ENCODE peak calls at places on chromosomes 12 and 14, in nine cellular contexts. R, E, C, U, M, O, K, P and J are unnamed samples.

GRCh38 chr14:33150662-33151061 is 212.0 kb downstream of the NPAS3 start:
- DNase-seq in M (no peak), O (no peak), R (no peak), E (no peak), P (no peak), K (no peak), C (no peak), U (no peak), J (no peak)

GRCh38 chr12:68331500-68331868 is 678 bp downstream of the MDM1 start:
- DNase-seq in R (no peak), K (no peak), P (no peak), O (no peak), U (no peak), E (no peak), M (no peak), C (no peak), J (no peak)

GRCh38 chr12:100826323-100826722 is 31.7 kb downstream of the ANO4 start:
- DNase-seq in M (peak), E (peak), C (peak), K (no peak), O (peak), U (peak), P (no peak), R (no peak), J (peak)

GRCh38 chr14:65791551-65791981 is 379.0 kb downstream of the FUT8 start:
- DNase-seq in E (peak), U (peak), C (peak), P (no peak), O (no peak), K (peak), M (peak), R (no peak), J (no peak)

GRCh38 chr14:54567634-54568561 is 970 bp downstream of the SAMD4A start:
- DNase-seq in P (peak), C (peak), M (peak), U (peak), K (peak), R (no peak), E (no peak), O (peak), J (peak)

GRCh38 chr12:53182836-53183235 is 2.1 kb upstream of the CSAD start:
- DNase-seq in K (no peak), C (peak), O (no peak), M (no peak), E (no peak), U (no peak), P (peak), R (no peak), J (peak)

GRCh38 chr14:53613404-53614253 is 343.0 kb downstream of the BMP4 start:
- DNase-seq in O (peak), C (peak), P (no peak), E (peak), M (no peak), K (no peak), U (peak), R (no peak), J (no peak)

GRCh38 chr12:113874999-113875561 is 91.0 kb downstream of the RBM19 start:
- DNase-seq in P (no peak), M (no peak), E (peak), R (no peak), C (peak), K (no peak), O (no peak), U (peak), J (no peak)

GRCh38 chr14:30443368-30444007 is 115.5 kb upstream of the G2E3 start:
- DNase-seq in O (peak), U (peak), C (no peak), K (no peak), E (peak), P (no peak), R (no peak), M (no peak), J (no peak)

GRCh38 chr12:106342397-106343212 is 14.9 kb upstream of the POLR3B start:
- DNase-seq in R (no peak), U (peak), P (peak), E (peak), O (no peak), K (no peak), C (peak), M (no peak), J (no peak)

GRCh38 chr12:46770501-46771183 is 55.2 kb downstream of the SLC38A4 start:
- DNase-seq in P (no peak), M (no peak), E (no peak), C (peak), U (peak), R (no peak), O (peak), K (no peak), J (no peak)

GRCh38 chr12:10243803-10244520 is 31.3 kb downstream of the GABARAPL1 start:
- DNase-seq in C (no peak), R (no peak), P (no peak), U (no peak), M (no peak), E (peak), O (no peak), K (no peak), J (peak)

GRCh38 chr14:60242420-60242819 is 6.6 kb upstream of the PPM1A start:
- DNase-seq in E (no peak), R (no peak), P (no peak), O (no peak), M (no peak), U (no peak), C (no peak), K (no peak), J (no peak)

GRCh38 chr12:72444125-72444524 is 172.0 kb downstream of the TRHDE start:
- DNase-seq in R (no peak), E (no peak), M (no peak), P (no peak), O (no peak), C (no peak), U (no peak), K (no peak), J (no peak)

GRCh38 chr12:124148481-124148880 is 146.4 kb upstream of the RFLNA start:
- DNase-seq in P (no peak), C (no peak), E (no peak), O (no peak), K (no peak), R (no peak), U (no peak), M (no peak), J (no peak)

GRCh38 chr14:95519699-95520098 is 3.2 kb upstream of the SYNE3 start:
- DNase-seq in C (peak), K (peak), O (no peak), M (peak), P (peak), U (peak), E (peak), R (peak), J (peak)

GRCh38 chr14:92655372-92655771 is 93.1 kb downstream of the LGMN start:
- DNase-seq in P (no peak), E (no peak), O (no peak), R (no peak), M (no peak), K (no peak), U (no peak), C (no peak), J (no peak)

GRCh38 chr14:25049559-25050493 is at the start of gene STXBP6:
- DNase-seq in O (peak), M (no peak), E (peak), K (no peak), C (peak), R (no peak), U (peak), P (peak), J (no peak)

GRCh38 chr14:76151398-76152332 is at the start of gene GPATCH2L:
- DNase-seq in E (peak), P (peak), M (peak), R (peak), C (peak), O (peak), K (peak), U (peak), J (peak)

GRCh38 chr14:64971890-64972785 is at the start of gene RAB15:
- DNase-seq in U (peak), E (no peak), P (peak), R (peak), C (peak), K (peak), M (peak), O (peak), J (peak)